ENCODE peak calls at places on chromosomes 4 and X, in four cellular contexts. C is amniotic stem cell, D is cerebellar nuclear complex, J is tibial artery. Q is an unnamed sample.
A peak's percentile ranks its signal among the peaks of the same experiment; 100 is the strongest.

GRCh38 chr4:86855572-86855971 is 6.4 kb upstream of the SLC10A6 start:
- DNase-seq in C (no peak), D (no peak), J (no peak), Q (no peak)

GRCh38 chr4:82969414-82969813 is 41.2 kb downstream of the LIN54 start:
- DNase-seq in C (no peak), D (no peak), J (no peak), Q (no peak)

GRCh38 chr4:24657768-24658617 is 73.6 kb upstream of the DHX15 start:
- DNase-seq in C (no peak), D (no peak), J (no peak), Q (peak; percentile 50)

GRCh38 chr4:76634239-76634638 is 199.2 kb downstream of the SHROOM3 start:
- DNase-seq in C (no peak), D (no peak), J (no peak), Q (no peak)

GRCh38 chr4:155604718-155605601 is 61.7 kb upstream of the GUCY1A1 start:
- DNase-seq in C (peak; percentile 65), D (no peak), J (no peak), Q (no peak)

GRCh38 chrX:7198499-7198898 is 50.5 kb upstream of the PUDP start:
- DNase-seq in C (no peak), D (no peak), J (no peak), Q (no peak)

GRCh38 chr4:101393256-101393655 is 45.9 kb upstream of the PPP3CA start:
- DNase-seq in C (no peak), D (no peak), J (no peak), Q (no peak)

GRCh38 chrX:72554448-72555140 is 18.0 kb downstream of the HDAC8 start:
- DNase-seq in C (no peak), D (no peak), J (peak; percentile 67), Q (no peak)

GRCh38 chr4:6887591-6888371 is 21.8 kb upstream of the TBC1D14 start:
- DNase-seq in C (no peak), D (no peak), J (peak; percentile 64), Q (peak; percentile 84)

GRCh38 chr4:174521800-174522182 is 497 bp downstream of the HPGD start:
- DNase-seq in C (no peak), D (no peak), J (no peak), Q (no peak)

GRCh38 chrX:25191403-25191802 is 175.6 kb upstream of the ARX start:
- DNase-seq in C (no peak), D (no peak), J (no peak), Q (no peak)

GRCh38 chrX:130264573-130264972 is 4.1 kb downstream of the ZNF280C start:
- DNase-seq in C (no peak), D (no peak), J (no peak), Q (no peak)

GRCh38 chr4:7761312-7761711 is 178.3 kb downstream of the AFAP1 start:
- DNase-seq in C (no peak), D (no peak), J (no peak), Q (no peak)

GRCh38 chr4:113809313-113809712 is 47.8 kb upstream of the CAMK2D start:
- DNase-seq in C (no peak), D (no peak), J (peak; percentile 71), Q (no peak)

GRCh38 chr4:20687894-20688293 is 12.4 kb upstream of the PACRGL start:
- DNase-seq in C (no peak), D (no peak), J (no peak), Q (no peak)

GRCh38 chr4:94690851-94691254 is 66.9 kb upstream of the BMPR1B start:
- DNase-seq in C (no peak), D (no peak), J (no peak), Q (no peak)